ENCODE peak calls at places on chromosomes 1 and 21, in ten cellular contexts. One of them, this sample, is unnamed.

GRCh38 chr1:63108226-63108625 is 214.1 kb upstream of the FOXD3 start:
- DNase-seq in IMR-90: no peak
- DNase-seq in neural progenitor cell: no peak
- DNase-seq in HCT116: no peak
- DNase-seq in CD8-positive, alpha-beta T cell: no peak
- DNase-seq in fibroblast of pulmonary artery: no peak
- DNase-seq in astrocyte of the spinal cord: peak
- DNase-seq in upper lobe of right lung: no peak
- DNase-seq in keratinocyte: no peak
- DNase-seq in right lobe of liver: no peak
- DNase-seq in this sample: no peak

GRCh38 chr1:171610385-171610784 is 11.7 kb upstream of the MYOCOS start:
- DNase-seq in CD8-positive, alpha-beta T cell: no peak
- DNase-seq in keratinocyte: no peak
- DNase-seq in neural progenitor cell: no peak
- DNase-seq in IMR-90: peak
- DNase-seq in right lobe of liver: no peak
- DNase-seq in astrocyte of the spinal cord: peak
- DNase-seq in upper lobe of right lung: no peak
- DNase-seq in fibroblast of pulmonary artery: peak
- DNase-seq in HCT116: no peak
- DNase-seq in this sample: no peak

GRCh38 chr21:45607922-45608295 is 35.6 kb upstream of the PCBP3 start:
- DNase-seq in IMR-90: no peak
- DNase-seq in keratinocyte: no peak
- DNase-seq in fibroblast of pulmonary artery: no peak
- DNase-seq in HCT116: no peak
- DNase-seq in CD8-positive, alpha-beta T cell: no peak
- DNase-seq in neural progenitor cell: no peak
- DNase-seq in astrocyte of the spinal cord: no peak
- DNase-seq in right lobe of liver: no peak
- DNase-seq in upper lobe of right lung: peak
- DNase-seq in this sample: no peak

GRCh38 chr21:25997788-25998611 is 172.6 kb downstream of the APP start:
- DNase-seq in IMR-90: no peak
- DNase-seq in neural progenitor cell: peak
- DNase-seq in CD8-positive, alpha-beta T cell: no peak
- DNase-seq in astrocyte of the spinal cord: no peak
- DNase-seq in upper lobe of right lung: no peak
- DNase-seq in fibroblast of pulmonary artery: peak
- DNase-seq in right lobe of liver: peak
- DNase-seq in HCT116: peak
- DNase-seq in keratinocyte: no peak
- DNase-seq in this sample: no peak

GRCh38 chr1:233613252-233614172 is at the start of gene KCNK1:
- DNase-seq in keratinocyte: no peak
- DNase-seq in HCT116: peak
- DNase-seq in astrocyte of the spinal cord: peak
- DNase-seq in neural progenitor cell: peak
- DNase-seq in fibroblast of pulmonary artery: peak
- DNase-seq in upper lobe of right lung: peak
- DNase-seq in CD8-positive, alpha-beta T cell: no peak
- DNase-seq in right lobe of liver: peak
- DNase-seq in IMR-90: peak
- DNase-seq in this sample: no peak

GRCh38 chr1:174713796-174714195 is 266.0 kb downstream of the GPR52 start:
- DNase-seq in CD8-positive, alpha-beta T cell: no peak
- DNase-seq in upper lobe of right lung: no peak
- DNase-seq in keratinocyte: no peak
- DNase-seq in astrocyte of the spinal cord: peak
- DNase-seq in fibroblast of pulmonary artery: no peak
- DNase-seq in IMR-90: no peak
- DNase-seq in right lobe of liver: no peak
- DNase-seq in HCT116: no peak
- DNase-seq in neural progenitor cell: no peak
- DNase-seq in this sample: no peak

GRCh38 chr1:162279099-162279498 is 97.6 kb downstream of the SPATA46 start:
- DNase-seq in HCT116: no peak
- DNase-seq in IMR-90: no peak
- DNase-seq in upper lobe of right lung: no peak
- DNase-seq in right lobe of liver: no peak
- DNase-seq in keratinocyte: no peak
- DNase-seq in fibroblast of pulmonary artery: no peak
- DNase-seq in neural progenitor cell: no peak
- DNase-seq in astrocyte of the spinal cord: no peak
- DNase-seq in CD8-positive, alpha-beta T cell: no peak
- DNase-seq in this sample: no peak

GRCh38 chr1:40153073-40153770 is 8.0 kb upstream of the RLF start:
- DNase-seq in right lobe of liver: no peak
- DNase-seq in neural progenitor cell: peak
- DNase-seq in astrocyte of the spinal cord: peak
- DNase-seq in IMR-90: peak
- DNase-seq in keratinocyte: peak
- DNase-seq in fibroblast of pulmonary artery: peak
- DNase-seq in upper lobe of right lung: no peak
- DNase-seq in CD8-positive, alpha-beta T cell: peak
- DNase-seq in HCT116: peak
- DNase-seq in this sample: peak

GRCh38 chr1:14928412-14928811 is 225.1 kb upstream of the TMEM51 start:
- DNase-seq in keratinocyte: no peak
- DNase-seq in HCT116: no peak
- DNase-seq in upper lobe of right lung: no peak
- DNase-seq in astrocyte of the spinal cord: no peak
- DNase-seq in CD8-positive, alpha-beta T cell: no peak
- DNase-seq in fibroblast of pulmonary artery: peak
- DNase-seq in IMR-90: no peak
- DNase-seq in neural progenitor cell: no peak
- DNase-seq in right lobe of liver: no peak
- DNase-seq in this sample: no peak

GRCh38 chr1:7218210-7218832 is 433.1 kb downstream of the CAMTA1 start:
- DNase-seq in IMR-90: peak
- DNase-seq in HCT116: peak
- DNase-seq in upper lobe of right lung: no peak
- DNase-seq in fibroblast of pulmonary artery: peak
- DNase-seq in right lobe of liver: no peak
- DNase-seq in astrocyte of the spinal cord: peak
- DNase-seq in CD8-positive, alpha-beta T cell: no peak
- DNase-seq in neural progenitor cell: peak
- DNase-seq in keratinocyte: no peak
- DNase-seq in this sample: no peak

GRCh38 chr1:202161151-202162048 is 998 bp upstream of the PTPN7 start:
- DNase-seq in astrocyte of the spinal cord: no peak
- DNase-seq in CD8-positive, alpha-beta T cell: no peak
- DNase-seq in neural progenitor cell: no peak
- DNase-seq in HCT116: no peak
- DNase-seq in upper lobe of right lung: peak
- DNase-seq in IMR-90: no peak
- DNase-seq in right lobe of liver: no peak
- DNase-seq in fibroblast of pulmonary artery: no peak
- DNase-seq in keratinocyte: no peak
- DNase-seq in this sample: no peak

GRCh38 chr1:3642921-3643675 is 6.8 kb downstream of the WRAP73 start:
- DNase-seq in upper lobe of right lung: peak
- DNase-seq in keratinocyte: no peak
- DNase-seq in CD8-positive, alpha-beta T cell: no peak
- DNase-seq in astrocyte of the spinal cord: no peak
- DNase-seq in fibroblast of pulmonary artery: no peak
- DNase-seq in right lobe of liver: no peak
- DNase-seq in HCT116: no peak
- DNase-seq in IMR-90: no peak
- DNase-seq in neural progenitor cell: no peak
- DNase-seq in this sample: no peak

GRCh38 chr1:53964109-53964508 is 18.0 kb downstream of the LRRC42 start:
- DNase-seq in right lobe of liver: no peak
- DNase-seq in IMR-90: peak
- DNase-seq in HCT116: no peak
- DNase-seq in astrocyte of the spinal cord: no peak
- DNase-seq in fibroblast of pulmonary artery: peak
- DNase-seq in CD8-positive, alpha-beta T cell: no peak
- DNase-seq in neural progenitor cell: no peak
- DNase-seq in upper lobe of right lung: no peak
- DNase-seq in keratinocyte: no peak
- DNase-seq in this sample: no peak

GRCh38 chr1:53966794-53967193 is 20.6 kb downstream of the LRRC42 start:
- DNase-seq in HCT116: no peak
- DNase-seq in IMR-90: no peak
- DNase-seq in keratinocyte: no peak
- DNase-seq in astrocyte of the spinal cord: no peak
- DNase-seq in fibroblast of pulmonary artery: no peak
- DNase-seq in neural progenitor cell: no peak
- DNase-seq in right lobe of liver: peak
- DNase-seq in CD8-positive, alpha-beta T cell: no peak
- DNase-seq in upper lobe of right lung: no peak
- DNase-seq in this sample: no peak

GRCh38 chr1:53963472-53963871 is 17.3 kb downstream of the LRRC42 start:
- DNase-seq in HCT116: no peak
- DNase-seq in keratinocyte: no peak
- DNase-seq in neural progenitor cell: no peak
- DNase-seq in right lobe of liver: no peak
- DNase-seq in astrocyte of the spinal cord: no peak
- DNase-seq in IMR-90: no peak
- DNase-seq in upper lobe of right lung: no peak
- DNase-seq in fibroblast of pulmonary artery: no peak
- DNase-seq in CD8-positive, alpha-beta T cell: no peak
- DNase-seq in this sample: no peak

GRCh38 chr1:53959664-53960250 is 13.6 kb downstream of the LRRC42 start:
- DNase-seq in astrocyte of the spinal cord: peak
- DNase-seq in neural progenitor cell: no peak
- DNase-seq in keratinocyte: no peak
- DNase-seq in right lobe of liver: no peak
- DNase-seq in fibroblast of pulmonary artery: peak
- DNase-seq in upper lobe of right lung: no peak
- DNase-seq in HCT116: no peak
- DNase-seq in IMR-90: no peak
- DNase-seq in CD8-positive, alpha-beta T cell: no peak
- DNase-seq in this sample: no peak

DNA sequence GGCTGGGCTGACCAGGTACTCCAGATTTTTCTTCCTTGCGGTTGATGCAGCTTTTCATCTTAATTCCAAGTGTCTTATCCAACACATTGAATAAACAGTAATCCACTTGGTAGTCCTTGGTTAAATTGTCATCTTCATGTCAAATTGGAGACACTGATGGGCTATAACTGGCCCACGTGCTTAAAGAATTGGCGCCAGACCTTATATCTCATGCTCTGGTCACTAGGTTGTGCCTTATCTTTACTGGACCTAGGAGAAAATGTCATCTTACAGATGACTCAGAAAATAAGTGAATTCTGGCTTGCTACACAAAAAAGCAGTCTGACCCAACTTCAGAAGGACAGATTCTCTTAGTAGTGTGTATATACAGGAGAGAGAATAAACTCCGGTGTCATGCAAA is 16.2 kb downstream of the LRRC42 start:
- DNase-seq in keratinocyte: no peak
- DNase-seq in IMR-90: no peak
- DNase-seq in neural progenitor cell: no peak
- DNase-seq in fibroblast of pulmonary artery: no peak
- DNase-seq in astrocyte of the spinal cord: no peak
- DNase-seq in HCT116: no peak
- DNase-seq in CD8-positive, alpha-beta T cell: no peak
- DNase-seq in right lobe of liver: no peak
- DNase-seq in upper lobe of right lung: no peak
- DNase-seq in this sample: no peak
- H3K4me3 ChIP-seq in keratinocyte: no peak
- H3K4me3 ChIP-seq in IMR-90: no peak
- H3K4me3 ChIP-seq in neural progenitor cell: no peak
- H3K4me3 ChIP-seq in fibroblast of pulmonary artery: no peak
- H3K4me3 ChIP-seq in astrocyte of the spinal cord: no peak
- H3K4me3 ChIP-seq in HCT116: no peak
- H3K4me3 ChIP-seq in CD8-positive, alpha-beta T cell: no peak
- H3K4me3 ChIP-seq in right lobe of liver: no peak
- H3K4me3 ChIP-seq in upper lobe of right lung: no peak
- H3K4me3 ChIP-seq in this sample: no peak

DNA sequence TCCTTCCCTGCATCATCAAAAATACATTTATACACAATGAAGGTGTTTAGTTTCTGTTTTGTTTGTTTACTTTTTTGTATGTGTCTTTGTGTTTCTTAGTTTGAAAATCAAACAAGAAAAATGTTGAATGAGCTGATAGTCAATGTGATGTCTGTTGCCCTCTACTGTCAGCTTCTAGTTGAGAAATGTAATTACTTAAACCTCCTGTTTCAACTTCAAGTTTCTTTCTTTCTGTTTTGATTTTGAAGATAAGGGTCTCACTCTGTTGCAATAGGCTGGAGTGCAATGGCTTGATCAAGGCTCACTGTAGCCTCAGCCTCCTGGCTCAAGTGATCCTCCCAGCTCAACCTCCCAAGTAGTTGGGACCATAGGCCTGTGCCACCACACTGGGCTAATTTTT is 37.5 kb downstream of the SPTA1 start:
- DNase-seq in right lobe of liver: no peak
- DNase-seq in astrocyte of the spinal cord: no peak
- DNase-seq in upper lobe of right lung: no peak
- DNase-seq in fibroblast of pulmonary artery: no peak
- DNase-seq in IMR-90: no peak
- DNase-seq in HCT116: no peak
- DNase-seq in neural progenitor cell: no peak
- DNase-seq in keratinocyte: no peak
- DNase-seq in CD8-positive, alpha-beta T cell: no peak
- DNase-seq in this sample: no peak
- TF ChIP-seq CTCF in right lobe of liver: no peak
- TF ChIP-seq CTCF in astrocyte of the spinal cord: no peak
- TF ChIP-seq CTCF in upper lobe of right lung: no peak
- TF ChIP-seq CTCF in fibroblast of pulmonary artery: no peak
- TF ChIP-seq CTCF in IMR-90: no peak
- TF ChIP-seq CTCF in HCT116: no peak
- TF ChIP-seq CTCF in neural progenitor cell: peak
- TF ChIP-seq CTCF in keratinocyte: no peak
- TF ChIP-seq CTCF in CD8-positive, alpha-beta T cell: no peak
- TF ChIP-seq CTCF in this sample: peak

DNA sequence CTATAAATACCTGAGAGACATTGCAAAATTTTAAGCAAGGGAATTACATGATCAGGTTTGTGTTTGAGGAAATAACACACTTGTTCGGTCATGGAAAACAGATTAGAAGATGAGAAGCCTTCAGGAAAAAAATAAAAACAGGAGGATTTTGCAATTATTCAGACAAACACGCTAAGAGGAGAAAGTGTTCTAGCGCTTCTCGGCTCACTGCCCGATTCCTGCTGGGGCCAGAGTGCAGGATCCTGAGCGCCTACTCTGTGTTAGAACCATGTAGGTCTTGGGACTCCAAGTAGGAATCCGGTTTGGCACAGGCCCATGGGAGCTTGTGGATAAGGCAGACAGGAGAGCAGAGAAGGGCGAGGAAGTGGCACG is 8.1 kb upstream of the PRELP start:
- DNase-seq in HCT116: no peak
- DNase-seq in upper lobe of right lung: peak
- DNase-seq in CD8-positive, alpha-beta T cell: no peak
- DNase-seq in IMR-90: no peak
- DNase-seq in neural progenitor cell: no peak
- DNase-seq in keratinocyte: no peak
- DNase-seq in fibroblast of pulmonary artery: peak
- DNase-seq in right lobe of liver: peak
- DNase-seq in astrocyte of the spinal cord: no peak
- DNase-seq in this sample: no peak
- H3K4me3 ChIP-seq in HCT116: no peak
- H3K4me3 ChIP-seq in upper lobe of right lung: no peak
- H3K4me3 ChIP-seq in CD8-positive, alpha-beta T cell: no peak
- H3K4me3 ChIP-seq in IMR-90: no peak
- H3K4me3 ChIP-seq in neural progenitor cell: no peak
- H3K4me3 ChIP-seq in keratinocyte: no peak
- H3K4me3 ChIP-seq in fibroblast of pulmonary artery: no peak
- H3K4me3 ChIP-seq in right lobe of liver: no peak
- H3K4me3 ChIP-seq in astrocyte of the spinal cord: no peak
- H3K4me3 ChIP-seq in this sample: no peak

GRCh38 chr21:32414579-32415358 is 2.3 kb downstream of the EVA1C start:
- DNase-seq in fibroblast of pulmonary artery: peak
- DNase-seq in CD8-positive, alpha-beta T cell: no peak
- DNase-seq in astrocyte of the spinal cord: peak
- DNase-seq in HCT116: no peak
- DNase-seq in right lobe of liver: no peak
- DNase-seq in keratinocyte: no peak
- DNase-seq in upper lobe of right lung: no peak
- DNase-seq in neural progenitor cell: peak
- DNase-seq in IMR-90: peak
- DNase-seq in this sample: no peak
- TF ChIP-seq CTCF in fibroblast of pulmonary artery: peak
- TF ChIP-seq CTCF in CD8-positive, alpha-beta T cell: no peak
- TF ChIP-seq CTCF in astrocyte of the spinal cord: peak
- TF ChIP-seq CTCF in HCT116: no peak
- TF ChIP-seq CTCF in right lobe of liver: peak
- TF ChIP-seq CTCF in keratinocyte: peak
- TF ChIP-seq CTCF in upper lobe of right lung: peak
- TF ChIP-seq CTCF in neural progenitor cell: no peak
- TF ChIP-seq CTCF in IMR-90: peak
- TF ChIP-seq CTCF in this sample: no peak

This sample was measured in GM12864.